ENCODE peak calls at places on chromosomes 3 and 15, in seven cellular contexts. L, P, O, J, E, Q and Y are unnamed samples.

GRCh38 chr15:61137139-61137792 is 91.8 kb downstream of the RORA start:
- DNase-seq in E (no peak), J (no peak), Q (no peak), P (no peak), L (no peak), O (no peak), Y (no peak)

GRCh38 chr15:29871401-29871800 is 49.1 kb upstream of the TJP1 start:
- DNase-seq in P (no peak), L (no peak), Q (no peak), O (no peak), E (no peak), J (no peak), Y (no peak)

GRCh38 chr15:82231233-82231632 is 31.3 kb downstream of the EFL1 start:
- DNase-seq in P (no peak), J (no peak), Q (no peak), L (no peak), E (no peak), O (no peak), Y (no peak)

GRCh38 chr3:157248590-157249425 is 88.9 kb upstream of the CCNL1 start:
- DNase-seq in L (peak), Q (peak), P (no peak), O (no peak), E (peak), J (no peak), Y (peak)

GRCh38 chr3:103056953-103057450 is 622.2 kb downstream of the ZPLD1 start:
- DNase-seq in O (no peak), Q (no peak), E (no peak), L (no peak), J (no peak), P (no peak), Y (no peak)

GRCh38 chr15:67241132-67241855 is 13.2 kb downstream of the AAGAB start:
- DNase-seq in J (no peak), L (no peak), Q (peak), O (no peak), P (no peak), E (no peak), Y (no peak)

GRCh38 chr3:19467761-19468160 is 319.5 kb downstream of the KCNH8 start:
- DNase-seq in P (no peak), L (no peak), J (no peak), Q (no peak), E (peak), O (no peak), Y (no peak)

GRCh38 chr3:193787496-193787870 is 194.5 kb downstream of the OPA1 start:
- DNase-seq in P (no peak), J (no peak), Q (no peak), L (no peak), O (no peak), E (no peak), Y (no peak)

GRCh38 chr3:69120879-69121464 is 1.4 kb downstream of the LMOD3 start:
- DNase-seq in O (peak), L (peak), E (no peak), J (peak), P (peak), Q (peak), Y (peak)

GRCh38 chr3:144866504-144866903 is 894.9 kb downstream of the DIPK2A start:
- DNase-seq in L (no peak), E (no peak), Q (no peak), J (no peak), P (no peak), O (no peak), Y (no peak)

GRCh38 chr15:63059573-63060216 is 17.1 kb downstream of the TPM1 start:
- DNase-seq in L (peak), Q (peak), E (no peak), O (no peak), P (no peak), J (no peak), Y (no peak)

GRCh38 chr3:24802614-24803013 is 308.0 kb upstream of the THRB start:
- DNase-seq in L (no peak), O (no peak), Q (no peak), E (no peak), J (no peak), P (no peak), Y (no peak)

GRCh38 chr15:101047301-101047781 is 128.2 kb downstream of the LRRK1 start:
- DNase-seq in J (no peak), L (no peak), Q (no peak), O (peak), P (no peak), E (no peak), Y (no peak)

GRCh38 chr3:44206301-44206700 is 35.4 kb upstream of the TOPAZ1 start:
- DNase-seq in L (no peak), Q (no peak), O (no peak), E (no peak), J (no peak), P (no peak), Y (no peak)

GRCh38 chr15:35557544-35557943 is 11.6 kb upstream of the DPH6 start:
- DNase-seq in J (no peak), Q (peak), O (no peak), P (no peak), L (peak), E (peak), Y (peak)

GRCh38 chr3:70065666-70066253 is 66.2 kb downstream of the SAMMSON start:
- DNase-seq in J (no peak), P (no peak), L (no peak), Q (no peak), E (no peak), O (no peak), Y (no peak)

GRCh38 chr3:144810150-144810549 is 838.5 kb downstream of the DIPK2A start:
- DNase-seq in E (no peak), Q (no peak), J (no peak), P (no peak), O (no peak), L (no peak), Y (no peak)

GRCh38 chr3:31472479-31473390 is 60.0 kb upstream of the STT3B start:
- DNase-seq in L (peak), P (no peak), O (no peak), J (peak), Q (peak), E (no peak), Y (peak)

GRCh38 chr3:197791120-197792018 is at the start of gene LRCH3:
- DNase-seq in J (peak), Q (peak), P (peak), O (peak), E (no peak), L (peak), Y (peak)

GRCh38 chr15:40219801-40220200 is 19.1 kb upstream of the PAK6 start:
- DNase-seq in L (no peak), P (no peak), Q (no peak), O (no peak), E (no peak), J (no peak), Y (no peak)

GRCh38 chr3:13621381-13622221 is 72.7 kb downstream of the FBLN2 start:
- DNase-seq in Q (no peak), O (no peak), E (no peak), L (no peak), J (no peak), P (peak), Y (no peak)